ENCODE peak calls at places on chromosomes 6 and 20, in ten cellular contexts. Y is HFF-Myc; D is pancreas; L is osteocyte; M is neural crest cell; C is heart left ventricle; Q is A549; Z is CD8-positive, alpha-beta T cell; T is left ventricle myocardium inferior; R is ovary. I is an unnamed sample.

GRCh38 chr6:97053643-97054411 is 129.3 kb downstream of the KLHL32 start:
- DNase-seq in Y (no peak), D (no peak), L (no peak), M (no peak), C (no peak), Q (no peak), Z (no peak), T (no peak), R (no peak), I (no peak)

GRCh38 chr6:56521988-56522387 is 120.7 kb downstream of the DST start:
- DNase-seq in Y (no peak), D (no peak), L (no peak), M (no peak), C (no peak), Q (no peak), Z (no peak), T (no peak), R (no peak), I (no peak)

GRCh38 chr6:12950879-12951814 is 234.6 kb downstream of the PHACTR1 start:
- DNase-seq in Y (no peak), D (no peak), L (no peak), M (no peak), C (no peak), Q (no peak), Z (no peak), T (no peak), R (no peak), I (no peak)

GRCh38 chr6:40956871-40957270 is 82.2 kb downstream of the UNC5CL start:
- DNase-seq in Y (no peak), D (no peak), L (no peak), M (no peak), C (no peak), Q (no peak), Z (no peak), T (no peak), R (no peak), I (no peak)

GRCh38 chr6:26273673-26274595 is 91.1 kb upstream of the BTN3A2 start:
- DNase-seq in Y (no peak), D (no peak), L (no peak), M (no peak), C (no peak), Q (no peak), Z (peak), T (no peak), R (no peak), I (no peak)

GRCh38 chr6:137240168-137240567 is 21.0 kb upstream of the IFNGR1 start:
- DNase-seq in Y (no peak), D (no peak), L (no peak), M (no peak), C (peak), Q (no peak), Z (no peak), T (peak), R (no peak), I (peak)

GRCh38 chr6:122381494-122382083 is 17.9 kb upstream of the HSF2 start:
- DNase-seq in Y (peak), D (no peak), L (peak), M (peak), C (no peak), Q (peak), Z (peak), T (peak), R (peak), I (peak)

GRCh38 chr6:13526339-13526717 is 38.9 kb upstream of the GFOD1 start:
- DNase-seq in Y (no peak), D (no peak), L (no peak), M (no peak), C (no peak), Q (no peak), Z (no peak), T (no peak), R (no peak), I (no peak)

GRCh38 chr20:43955244-43956191 is 40.9 kb downstream of the TOX2 start:
- DNase-seq in Y (peak), D (no peak), L (no peak), M (no peak), C (no peak), Q (peak), Z (peak), T (no peak), R (peak), I (no peak)

GRCh38 chr6:6409397-6410030 is 89.1 kb upstream of the F13A1 start:
- DNase-seq in Y (no peak), D (no peak), L (no peak), M (no peak), C (no peak), Q (no peak), Z (no peak), T (no peak), R (no peak), I (no peak)

GRCh38 chr20:61556116-61556515 is 304.1 kb downstream of the CDH4 start:
- DNase-seq in Y (no peak), D (no peak), L (no peak), M (no peak), C (no peak), Q (peak), Z (no peak), T (no peak), R (no peak), I (no peak)

GRCh38 chr6:37493047-37493995 is 6.4 kb downstream of the CCDC167 start:
- DNase-seq in Y (no peak), D (peak), L (no peak), M (no peak), C (no peak), Q (no peak), Z (no peak), T (no peak), R (peak), I (no peak)

GRCh38 chr6:149354009-149354408 is 36.5 kb downstream of the TAB2 start:
- DNase-seq in Y (no peak), D (no peak), L (no peak), M (no peak), C (no peak), Q (no peak), Z (no peak), T (no peak), R (no peak), I (no peak)

GRCh38 chr20:37220796-37221195 is 40.8 kb downstream of the GHRH start:
- DNase-seq in Y (no peak), D (no peak), L (no peak), M (no peak), C (no peak), Q (no peak), Z (no peak), T (no peak), R (no peak), I (no peak)

GRCh38 chr6:20415304-20416062 is 13.8 kb downstream of the E2F3 start:
- DNase-seq in Y (no peak), D (no peak), L (no peak), M (no peak), C (no peak), Q (no peak), Z (no peak), T (no peak), R (no peak), I (no peak)

GRCh38 chr6:24936641-24937317 is 1.0 kb upstream of the RIPOR2 start:
- DNase-seq in Y (no peak), D (no peak), L (no peak), M (no peak), C (no peak), Q (no peak), Z (peak), T (no peak), R (no peak), I (no peak)

GRCh38 chr6:61755739-61756138 is 530.3 kb downstream of the KHDRBS2 start:
- DNase-seq in Y (no peak), D (no peak), L (no peak), M (no peak), C (no peak), Q (no peak), Z (no peak), T (no peak), R (no peak), I (no peak)

GRCh38 chr6:166658115-166658791 is 31.2 kb upstream of the RPS6KA2 start:
- DNase-seq in Y (no peak), D (no peak), L (no peak), M (no peak), C (no peak), Q (no peak), Z (no peak), T (no peak), R (no peak), I (no peak)

GRCh38 chr6:56729719-56730118 is 87.0 kb upstream of the DST start:
- DNase-seq in Y (no peak), D (no peak), L (no peak), M (no peak), C (no peak), Q (no peak), Z (no peak), T (no peak), R (no peak), I (no peak)

GRCh38 chr6:6008648-6009421 is 2.1 kb upstream of the NRN1 start:
- DNase-seq in Y (no peak), D (peak), L (no peak), M (peak), C (peak), Q (peak), Z (peak), T (peak), R (peak), I (peak)

GRCh38 chr6:33112148-33112547 is 36.4 kb downstream of the HLA-DPB1 start:
- DNase-seq in Y (no peak), D (no peak), L (no peak), M (no peak), C (no peak), Q (no peak), Z (peak), T (no peak), R (no peak), I (no peak)

GRCh38 chr6:98928688-98929087 is 19.1 kb downstream of the FBXL4 start:
- DNase-seq in Y (no peak), D (no peak), L (no peak), M (no peak), C (no peak), Q (no peak), Z (no peak), T (no peak), R (no peak), I (no peak)

GRCh38 chr6:91691449-91691848 is 1104.6 kb upstream of the MAP3K7 start:
- DNase-seq in Y (no peak), D (no peak), L (no peak), M (no peak), C (no peak), Q (no peak), Z (no peak), T (no peak), R (no peak), I (no peak)

GRCh38 chr6:75290558-75290957 is 6.0 kb upstream of the TMEM30A start:
- DNase-seq in Y (no peak), D (no peak), L (no peak), M (no peak), C (no peak), Q (no peak), Z (no peak), T (no peak), R (no peak), I (no peak)

GRCh38 chr6:37822851-37823682 is 3.5 kb downstream of the ZFAND3 start:
- DNase-seq in Y (no peak), D (no peak), L (no peak), M (no peak), C (no peak), Q (no peak), Z (peak), T (no peak), R (no peak), I (peak)

GRCh38 chr6:17207281-17207680 is 73.9 kb upstream of the RBM24 start:
- DNase-seq in Y (no peak), D (no peak), L (no peak), M (no peak), C (no peak), Q (no peak), Z (no peak), T (no peak), R (no peak), I (no peak)

GRCh38 chr6:6328451-6328850 is 8.0 kb upstream of the F13A1 start:
- DNase-seq in Y (no peak), D (no peak), L (no peak), M (no peak), C (no peak), Q (no peak), Z (no peak), T (no peak), R (no peak), I (no peak)

GRCh38 chr20:12941025-12941424 is 67.7 kb upstream of the SPTLC3 start:
- DNase-seq in Y (no peak), D (no peak), L (no peak), M (no peak), C (no peak), Q (no peak), Z (no peak), T (no peak), R (no peak), I (no peak)

GRCh38 chr20:12936524-12936923 is 72.2 kb upstream of the SPTLC3 start:
- DNase-seq in Y (no peak), D (no peak), L (no peak), M (no peak), C (no peak), Q (no peak), Z (no peak), T (no peak), R (no peak), I (no peak)

GRCh38 chr20:12936020-12936419 is 72.8 kb upstream of the SPTLC3 start:
- DNase-seq in Y (no peak), D (no peak), L (no peak), M (no peak), C (no peak), Q (no peak), Z (no peak), T (no peak), R (no peak), I (no peak)
- TF ChIP-seq CTCF in Y (no peak), D (no peak), L (no peak), M (no peak), C (no peak), Q (no peak), Z (no peak), T (no peak), R (no peak), I (no peak)

GRCh38 chr20:63218701-63219446 is 2.9 kb upstream of the YTHDF1 start:
- DNase-seq in Y (no peak), D (no peak), L (no peak), M (no peak), C (peak), Q (no peak), Z (no peak), T (no peak), R (no peak), I (no peak)
- TF ChIP-seq CTCF in Y (no peak), D (no peak), L (no peak), M (no peak), C (no peak), Q (no peak), Z (no peak), T (no peak), R (no peak), I (no peak)

DNA sequence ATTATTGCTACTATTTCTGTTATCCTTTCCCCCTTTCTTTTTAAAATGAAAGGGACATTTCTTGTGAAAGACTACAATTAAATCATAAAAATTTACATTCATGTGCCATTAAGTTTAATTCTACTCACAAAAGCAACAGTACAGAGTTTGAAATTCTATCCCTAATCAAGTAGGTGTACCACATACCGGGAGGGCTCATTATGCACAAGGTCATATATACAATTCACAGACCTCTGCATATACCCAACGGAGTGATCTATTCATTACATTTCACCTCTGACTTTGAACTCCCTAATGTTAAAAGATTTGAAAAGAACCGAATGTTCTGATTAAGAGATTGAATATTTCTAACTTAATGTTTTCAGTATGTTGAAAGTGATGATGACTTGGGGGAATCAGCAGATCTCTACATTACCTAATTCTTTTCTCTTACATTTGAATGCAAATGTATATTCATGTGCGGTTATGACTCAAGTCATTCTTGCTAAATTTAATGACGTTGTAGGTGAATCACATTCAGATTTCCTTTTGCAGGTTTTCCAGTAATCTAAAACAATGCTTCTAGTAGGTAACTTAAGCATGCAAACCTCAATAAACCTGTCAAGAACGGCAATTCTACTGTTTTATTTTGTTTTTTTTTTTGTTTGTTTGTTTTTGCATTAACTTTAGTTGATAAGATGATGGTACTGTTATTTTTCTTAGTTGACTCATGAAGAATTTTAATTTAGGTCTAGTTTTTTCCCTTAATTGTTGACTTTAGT is 7.3 kb downstream of the EYA4 start:
- DNase-seq in Y (no peak), D (no peak), L (no peak), M (no peak), C (no peak), Q (no peak), Z (no peak), T (no peak), R (no peak), I (no peak)
- TF ChIP-seq CTCF in Y (no peak), D (no peak), L (no peak), M (no peak), C (no peak), Q (no peak), Z (no peak), T (no peak), R (no peak), I (no peak)

GRCh38 chr6:36423101-36423824 is 19.4 kb downstream of the PXT1 start:
- DNase-seq in Y (peak), D (peak), L (peak), M (peak), C (peak), Q (peak), Z (peak), T (peak), R (peak), I (peak)
- TF ChIP-seq CTCF in Y (peak), D (no peak), L (peak), M (peak), C (peak), Q (peak), Z (peak), T (peak), R (peak), I (peak)

GRCh38 chr6:88165877-88166492 is at the start of gene CNR1:
- DNase-seq in Y (no peak), D (peak), L (no peak), M (peak), C (peak), Q (peak), Z (no peak), T (peak), R (peak), I (peak)
- TF ChIP-seq CTCF in Y (no peak), D (no peak), L (no peak), M (no peak), C (peak), Q (peak), Z (no peak), T (no peak), R (no peak), I (no peak)

GRCh38 chr6:150617496-150618460 is 18.1 kb downstream of the PLEKHG1 start:
- DNase-seq in Y (no peak), D (no peak), L (no peak), M (no peak), C (no peak), Q (no peak), Z (no peak), T (no peak), R (no peak), I (no peak)
- TF ChIP-seq CTCF in Y (no peak), D (no peak), L (no peak), M (no peak), C (no peak), Q (no peak), Z (no peak), T (no peak), R (no peak), I (no peak)

DNA sequence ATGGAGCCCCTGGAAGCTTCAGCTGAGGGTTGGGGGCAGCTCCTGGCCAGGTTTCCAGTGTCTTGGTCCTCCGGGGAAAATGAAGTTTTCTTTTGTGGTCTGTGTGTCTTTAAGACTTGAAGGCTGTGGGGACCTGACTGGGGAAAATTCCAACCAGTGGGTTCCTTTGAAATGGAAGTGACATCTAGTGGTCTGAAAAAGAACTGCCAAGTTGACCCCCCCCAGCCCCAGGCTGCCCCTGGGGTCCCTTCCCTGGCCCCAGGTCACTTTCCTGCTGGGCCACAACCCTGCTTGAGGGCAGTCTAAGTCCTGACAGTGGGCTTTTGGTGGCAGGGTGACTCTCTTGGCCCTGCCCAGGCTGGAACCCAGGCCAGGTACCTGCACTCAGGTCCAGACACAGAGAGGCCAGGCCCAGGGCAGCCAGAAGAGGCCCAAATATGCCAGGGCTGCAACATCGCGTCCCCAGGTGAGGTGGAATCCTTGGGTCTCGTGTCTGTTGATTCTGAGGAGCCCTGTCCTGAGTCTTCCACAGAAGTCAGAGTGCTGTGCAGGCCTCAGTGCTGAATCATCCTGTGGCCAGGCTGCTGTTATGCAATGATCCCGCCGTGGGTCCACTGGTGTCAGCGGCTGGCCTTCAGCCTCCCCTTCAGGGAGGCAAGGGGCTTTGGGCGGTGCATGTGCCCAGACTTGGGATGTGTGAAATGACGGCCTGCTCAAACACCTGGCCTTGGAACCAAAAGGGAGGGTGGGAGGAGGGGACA is 68.4 kb downstream of the VEGFA start:
- DNase-seq in Y (no peak), D (peak), L (no peak), M (no peak), C (peak), Q (peak), Z (no peak), T (peak), R (no peak), I (no peak)
- TF ChIP-seq CTCF in Y (peak), D (peak), L (peak), M (peak), C (peak), Q (peak), Z (peak), T (peak), R (no peak), I (no peak)

DNA sequence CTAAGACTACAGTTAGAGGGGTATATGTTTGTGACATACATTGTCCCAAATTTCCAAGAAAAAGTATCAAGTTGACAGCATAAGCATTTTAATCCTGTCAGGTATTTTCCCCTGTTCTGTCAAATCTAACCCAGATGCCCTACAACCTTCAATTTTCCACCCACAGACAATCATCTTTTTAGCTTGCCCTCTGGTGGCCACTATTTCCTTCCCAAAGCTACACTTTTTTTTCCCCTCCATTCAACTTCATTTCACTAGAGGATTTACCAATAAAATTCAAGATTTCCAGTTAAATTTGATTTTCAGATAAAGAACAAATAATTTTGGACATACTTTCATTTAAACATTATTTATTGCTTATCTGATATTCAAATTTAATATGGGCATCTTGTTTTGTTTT is 286.6 kb downstream of the TENT5A start:
- DNase-seq in Y (no peak), D (no peak), L (no peak), M (no peak), C (no peak), Q (no peak), Z (no peak), T (no peak), R (no peak), I (no peak)
- TF ChIP-seq CTCF in Y (peak), D (no peak), L (peak), M (peak), C (peak), Q (peak), Z (no peak), T (peak), R (no peak), I (no peak)

DNA sequence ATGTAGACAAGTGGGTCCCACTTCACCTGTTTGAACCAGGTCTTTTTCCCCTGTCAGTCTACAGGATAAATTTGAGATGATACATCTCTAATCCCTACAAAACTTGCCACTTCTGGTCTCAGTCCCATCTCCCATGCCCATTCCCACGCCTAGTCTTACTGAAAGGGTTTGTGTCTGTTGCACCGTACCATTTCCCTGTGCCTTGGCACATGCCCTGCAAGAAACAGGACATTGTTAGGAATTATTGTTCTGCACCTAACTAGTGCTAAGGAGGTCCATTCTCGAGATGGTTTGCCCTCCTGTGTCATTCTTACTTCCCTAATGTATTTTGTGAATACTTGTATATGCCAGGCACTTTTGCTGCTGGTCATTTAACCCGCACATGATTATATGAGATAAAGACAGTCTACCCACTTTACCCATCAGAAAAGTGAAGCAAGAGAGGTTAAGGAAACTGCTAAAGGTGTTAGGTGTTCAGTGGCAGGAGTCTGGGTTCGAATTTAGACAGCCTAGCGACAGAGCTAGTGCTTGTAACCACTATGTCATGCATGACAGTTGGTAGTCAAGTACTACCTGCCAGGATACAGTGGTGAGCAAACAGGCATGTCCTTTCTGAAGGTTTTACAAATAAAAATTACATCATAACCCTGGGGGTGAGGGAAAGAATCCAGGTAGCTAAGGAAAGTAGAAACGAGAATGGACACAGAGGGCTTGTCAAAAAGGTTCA is 12.7 kb downstream of the FAM217A start:
- DNase-seq in Y (no peak), D (no peak), L (no peak), M (no peak), C (no peak), Q (no peak), Z (no peak), T (no peak), R (no peak), I (no peak)
- TF ChIP-seq CTCF in Y (no peak), D (no peak), L (no peak), M (no peak), C (no peak), Q (no peak), Z (no peak), T (no peak), R (no peak), I (no peak)

I was measured in mucosa of descending colon.